ENCODE peak calls at places on chromosomes 1 and 21, in seven cellular contexts. S, P, E, W, T, D and O are unnamed samples.

GRCh38 chr1:227654858-227655752 is 80.0 kb downstream of the JMJD4 start:
- DNase-seq in E (no peak), P (no peak), D (no peak), W (no peak), S (no peak), T (no peak), O (peak)

GRCh38 chr1:12083766-12084165 is 20.7 kb downstream of the TNFRSF8 start:
- DNase-seq in D (no peak), E (no peak), W (no peak), T (no peak), P (no peak), S (no peak), O (no peak)

GRCh38 chr1:229928767-229929166 is 138.3 kb upstream of the GALNT2 start:
- DNase-seq in W (no peak), D (no peak), P (no peak), T (no peak), S (no peak), E (no peak), O (peak)

GRCh38 chr1:32962248-32962896 is 2.2 kb downstream of the RNF19B start:
- DNase-seq in E (no peak), T (no peak), W (no peak), D (peak), S (no peak), P (no peak), O (no peak)

GRCh38 chr1:110380667-110381283 is 10.1 kb downstream of the SLC16A4 start:
- DNase-seq in T (no peak), D (no peak), P (no peak), W (no peak), S (no peak), E (no peak), O (no peak)

GRCh38 chr21:34593423-34593822 is 21.5 kb downstream of the RCAN1 start:
- DNase-seq in P (no peak), T (no peak), W (no peak), D (no peak), S (no peak), E (no peak), O (no peak)

GRCh38 chr1:215418876-215419442 is 148.1 kb upstream of the KCTD3 start:
- DNase-seq in T (no peak), P (no peak), S (peak), W (no peak), E (no peak), D (no peak), O (no peak)

GRCh38 chr1:25616932-25617625 is 488 bp downstream of the MAN1C1 start:
- DNase-seq in E (no peak), T (no peak), S (peak), P (no peak), D (no peak), W (no peak), O (no peak)

GRCh38 chr1:67339623-67340343 is 32.1 kb downstream of the IL12RB2 start:
- DNase-seq in E (no peak), T (peak), D (peak), W (no peak), P (no peak), S (no peak), O (no peak)
- TF ChIP-seq JUND in E (no peak), T (peak), D (no peak), W (no peak), P (no peak), S (peak), O (no peak)

GRCh38 chr1:71784989-71785388 is 497.4 kb downstream of the NEGR1 start:
- DNase-seq in T (no peak), E (no peak), W (no peak), S (peak), D (no peak), P (no peak), O (no peak)

GRCh38 chr1:71783096-71783495 is 499.2 kb downstream of the NEGR1 start:
- DNase-seq in E (no peak), W (no peak), D (no peak), P (no peak), S (no peak), T (no peak), O (no peak)

GRCh38 chr1:71785470-71785869 is 496.9 kb downstream of the NEGR1 start:
- DNase-seq in D (no peak), S (no peak), P (no peak), T (no peak), E (no peak), W (no peak), O (no peak)

GRCh38 chr1:71777094-71777493 is 505.2 kb downstream of the NEGR1 start:
- DNase-seq in E (no peak), S (no peak), P (no peak), T (no peak), W (no peak), D (no peak), O (no peak)

GRCh38 chr1:71780681-71781080 is 501.7 kb downstream of the NEGR1 start:
- DNase-seq in W (no peak), D (no peak), E (no peak), T (no peak), P (no peak), S (no peak), O (no peak)
- TF ChIP-seq JUND in W (no peak), D (no peak), E (no peak), T (no peak), P (no peak), S (no peak), O (no peak)

DNA sequence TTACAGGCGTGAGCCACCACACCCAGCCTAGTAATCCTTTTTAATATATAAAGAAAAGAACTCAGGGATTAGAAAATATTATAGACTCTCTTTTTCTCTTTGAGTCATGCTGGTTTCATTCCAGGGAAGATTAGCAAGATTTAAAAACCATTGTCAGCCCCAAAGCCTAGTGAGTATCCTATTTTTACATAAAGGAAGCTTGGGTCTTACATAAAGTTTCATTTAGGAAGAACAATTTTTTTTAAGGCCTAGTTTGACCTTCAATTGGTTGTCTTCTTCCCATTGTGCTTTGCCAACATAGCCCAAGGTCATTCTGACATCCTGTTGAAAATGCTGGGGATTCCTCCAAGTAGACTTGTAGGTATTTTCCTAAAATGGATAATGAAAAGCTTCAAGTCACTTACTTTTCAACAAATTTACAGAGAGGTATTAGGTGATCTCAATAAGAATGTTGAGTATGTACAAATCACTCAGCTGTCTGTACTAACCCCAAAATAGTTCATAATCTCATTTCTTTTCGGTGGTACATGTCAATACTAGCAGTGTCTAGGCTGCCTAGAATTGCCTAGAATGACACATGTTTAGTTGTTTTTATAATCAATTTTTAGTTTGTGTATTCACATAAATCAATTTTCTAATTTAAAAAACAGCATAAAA is 4.3 kb upstream of the KIF14 start:
- DNase-seq in T (no peak), W (no peak), P (no peak), E (no peak), D (no peak), S (no peak), O (no peak)
- TF ChIP-seq JUND in T (no peak), W (no peak), P (no peak), E (no peak), D (no peak), S (no peak), O (no peak)

GRCh38 chr1:163085041-163085903 is 16.1 kb downstream of the RGS4 start:
- DNase-seq in S (no peak), D (no peak), P (no peak), W (no peak), T (no peak), E (no peak), O (no peak)

GRCh38 chr1:163082971-163083370 is 13.8 kb downstream of the RGS4 start:
- DNase-seq in S (no peak), P (no peak), E (no peak), T (no peak), W (no peak), D (no peak), O (no peak)

GRCh38 chr1:163083690-163084089 is 14.5 kb downstream of the RGS4 start:
- DNase-seq in W (no peak), P (no peak), D (no peak), T (no peak), S (no peak), E (no peak), O (no peak)

GRCh38 chr1:163085904-163086268 is 16.7 kb downstream of the RGS4 start:
- DNase-seq in D (no peak), T (no peak), P (no peak), E (no peak), W (no peak), S (no peak), O (no peak)

GRCh38 chr1:163084330-163084729 is 15.2 kb downstream of the RGS4 start:
- DNase-seq in E (no peak), D (no peak), T (no peak), P (no peak), W (no peak), S (no peak), O (no peak)
- TF ChIP-seq JUND in E (no peak), D (no peak), T (no peak), P (no peak), W (no peak), S (no peak), O (no peak)

GRCh38 chr1:17874665-17875064 is 119.5 kb downstream of the ACTL8 start:
- DNase-seq in D (no peak), P (no peak), S (no peak), T (no peak), W (no peak), E (no peak), O (no peak)

GRCh38 chr1:17877316-17877715 is 122.2 kb downstream of the ACTL8 start:
- DNase-seq in W (no peak), T (no peak), D (no peak), E (no peak), S (no peak), P (no peak), O (no peak)

GRCh38 chr1:17874231-17874630 is 119.1 kb downstream of the ACTL8 start:
- DNase-seq in E (no peak), W (no peak), P (no peak), S (no peak), T (no peak), D (no peak), O (peak)

GRCh38 chr1:17875171-17875881 is 120.2 kb downstream of the ACTL8 start:
- DNase-seq in S (no peak), P (no peak), E (no peak), T (no peak), W (no peak), D (no peak), O (no peak)

DNA sequence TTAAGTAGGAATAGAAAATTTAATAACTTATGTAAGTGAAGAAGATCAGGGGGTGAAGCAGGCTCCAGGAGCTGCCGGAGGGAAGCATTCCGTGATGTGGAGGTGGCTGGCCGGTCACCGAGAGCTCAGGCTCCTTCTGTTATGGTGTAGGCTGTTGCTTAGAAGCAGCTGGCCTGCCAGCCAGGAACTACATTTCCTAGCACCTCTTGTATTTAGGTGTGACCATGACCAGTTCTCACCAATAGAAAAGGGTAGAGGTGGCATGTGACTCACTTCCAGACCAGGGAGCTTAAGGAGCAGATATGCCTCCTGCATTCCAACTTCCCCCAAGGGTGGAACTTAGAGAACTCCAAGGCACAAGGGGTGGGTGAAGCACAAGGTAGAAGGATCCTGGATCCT is 120.7 kb downstream of the ACTL8 start:
- DNase-seq in S (no peak), D (no peak), E (no peak), W (no peak), T (no peak), P (no peak), O (no peak)
- TF ChIP-seq JUND in S (no peak), D (no peak), E (no peak), W (no peak), T (no peak), P (no peak), O (no peak)

GRCh38 chr1:6037338-6037762 is 8.3 kb upstream of the KCNAB2 start:
- DNase-seq in E (no peak), W (no peak), S (peak), T (no peak), D (no peak), P (no peak), O (no peak)
- TF ChIP-seq JUND in E (no peak), W (no peak), S (no peak), T (no peak), D (no peak), P (no peak), O (no peak)

GRCh38 chr1:245437401-245437800 is 282.6 kb downstream of the KIF26B start:
- DNase-seq in P (no peak), E (no peak), S (no peak), W (no peak), T (no peak), D (no peak), O (no peak)

GRCh38 chr1:245444181-245444580 is 289.4 kb downstream of the KIF26B start:
- DNase-seq in W (no peak), D (no peak), T (no peak), P (no peak), E (no peak), S (no peak), O (no peak)

GRCh38 chr1:245441699-245442098 is 286.9 kb downstream of the KIF26B start:
- DNase-seq in S (peak), P (no peak), T (no peak), D (no peak), W (no peak), E (no peak), O (no peak)

GRCh38 chr1:245444971-245445370 is 290.2 kb downstream of the KIF26B start:
- DNase-seq in W (no peak), E (no peak), S (no peak), T (no peak), P (no peak), D (no peak), O (no peak)

DNA sequence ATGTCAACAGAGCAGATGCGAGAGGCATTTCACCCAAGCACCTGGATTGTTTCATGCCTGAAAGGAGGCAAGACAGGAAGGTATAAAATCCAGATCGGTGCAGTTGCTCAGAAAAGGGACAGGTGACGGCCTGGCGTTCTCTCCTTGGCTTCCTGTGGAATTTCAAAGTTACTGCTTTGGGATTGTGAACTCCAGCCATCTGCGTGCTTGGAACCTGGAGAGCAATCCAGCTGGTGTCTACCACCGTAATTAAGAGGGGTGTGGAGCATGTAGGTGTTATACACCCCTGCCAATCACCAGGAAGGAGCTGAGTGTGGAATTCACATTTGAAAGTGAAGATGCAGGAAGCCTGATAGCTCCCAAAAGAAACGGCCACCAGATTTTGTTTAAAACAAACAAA is 286.1 kb downstream of the KIF26B start:
- DNase-seq in D (no peak), W (no peak), T (no peak), P (no peak), E (no peak), S (no peak), O (no peak)
- TF ChIP-seq JUND in D (no peak), W (no peak), T (no peak), P (no peak), E (no peak), S (no peak), O (no peak)